ENCODE peak calls at places on chromosome 19, in nine cellular contexts. C is endothelial cell, L is brain microvascular endothelial cell, F is T-helper 2 cell, B is ACHN, E is colonic mucosa, Y is left cardiac atrium, V is GDM1, W is heart right ventricle. Q is an unnamed sample.

GRCh38 chr19:56701895-56702294 is 30.3 kb upstream of the ZNF835 start:
- DNase-seq in E (no peak), C (no peak), L (no peak), Y (no peak), F (no peak), B (no peak), W (no peak), V (no peak), Q (no peak)

GRCh38 chr19:581399-582111 is 8.1 kb upstream of the HCN2 start:
- DNase-seq in E (no peak), C (no peak), W (no peak), V (no peak), B (no peak), L (no peak), F (no peak), Y (no peak), Q (no peak)

GRCh38 chr19:29012457-29012856 is 200.5 kb downstream of the UQCRFS1 start:
- DNase-seq in C (no peak), B (no peak), F (no peak), Y (no peak), W (no peak), L (no peak), E (no peak), V (no peak), Q (no peak)

GRCh38 chr19:7509625-7510024 is 6.3 kb upstream of the ZNF358 start:
- DNase-seq in L (no peak), C (peak), V (no peak), E (no peak), B (no peak), Y (no peak), W (no peak), F (no peak), Q (no peak)

GRCh38 chr19:42274065-42274682 is 5.1 kb downstream of the CIC start:
- DNase-seq in F (no peak), C (no peak), Y (no peak), B (no peak), E (no peak), L (no peak), V (no peak), W (peak), Q (no peak)

GRCh38 chr19:13149628-13150186 is 468 bp downstream of the STX10 start:
- DNase-seq in F (no peak), L (peak), B (peak), Y (peak), E (no peak), C (peak), W (no peak), V (peak), Q (no peak)

GRCh38 chr19:33465834-33466233 is 55.8 kb downstream of the PEPD start:
- DNase-seq in C (no peak), W (no peak), B (no peak), V (no peak), F (no peak), Y (no peak), E (no peak), L (no peak), Q (no peak)

GRCh38 chr19:29467824-29468401 is 57.9 kb upstream of the VSTM2B start:
- DNase-seq in V (no peak), W (no peak), B (peak), Y (no peak), F (no peak), C (no peak), L (no peak), E (no peak), Q (peak)

GRCh38 chr19:11560404-11560988 is 1.5 kb upstream of the ELOF1 start:
- DNase-seq in L (peak), V (peak), C (peak), W (peak), F (peak), Y (no peak), B (peak), E (peak), Q (no peak)

GRCh38 chr19:41892173-41892902 is 9.4 kb downstream of the ARHGEF1 start:
- DNase-seq in E (no peak), B (no peak), F (no peak), Y (no peak), W (no peak), V (no peak), L (no peak), C (no peak), Q (no peak)

GRCh38 chr19:2629491-2630351 is 72.8 kb downstream of the GNG7 start:
- DNase-seq in C (no peak), E (no peak), B (no peak), F (no peak), L (no peak), W (no peak), Y (no peak), V (no peak), Q (no peak)

GRCh38 chr19:33905937-33906577 is 109.4 kb downstream of the KCTD15 start:
- DNase-seq in L (peak), C (peak), Y (peak), F (no peak), B (no peak), E (peak), W (peak), V (no peak), Q (no peak)

GRCh38 chr19:19201697-19202630 is 1.2 kb downstream of the NR2C2AP start:
- DNase-seq in C (no peak), Y (no peak), E (no peak), L (no peak), F (no peak), B (no peak), W (no peak), V (no peak), Q (no peak)

GRCh38 chr19:16185925-16186234 is 670 bp downstream of the FAM32A start:
- DNase-seq in F (no peak), L (peak), C (no peak), V (no peak), W (no peak), B (peak), E (no peak), Y (no peak), Q (no peak)

GRCh38 chr19:45376045-45376724 is 5.8 kb upstream of the ERCC2 start:
- DNase-seq in B (peak), L (peak), C (no peak), E (no peak), Y (peak), W (peak), F (no peak), V (no peak), Q (peak)

GRCh38 chr19:38693380-38694223 is 46.2 kb downstream of the ACTN4 start:
- DNase-seq in V (peak), W (peak), E (no peak), Y (no peak), B (peak), L (peak), C (no peak), F (no peak), Q (peak)

GRCh38 chr19:439167-439900 is 21.5 kb downstream of the SHC2 start:
- DNase-seq in V (no peak), L (no peak), Y (peak), W (no peak), F (no peak), B (no peak), C (no peak), E (no peak), Q (no peak)

GRCh38 chr19:14979498-14980255 is at the start of gene SLC1A6:
- DNase-seq in W (no peak), Y (no peak), L (no peak), B (no peak), V (no peak), F (no peak), C (peak), E (no peak), Q (no peak)

GRCh38 chr19:10854350-10855089 is 6.3 kb downstream of the C19orf38 start:
- DNase-seq in L (no peak), W (no peak), F (no peak), C (no peak), B (no peak), V (no peak), E (no peak), Y (no peak), Q (no peak)

GRCh38 chr19:16338470-16339360 is 14.1 kb downstream of the KLF2 start:
- DNase-seq in C (no peak), E (no peak), V (no peak), F (peak), W (no peak), L (peak), Y (peak), B (peak), Q (peak)

GRCh38 chr19:10517760-10518443 is 655 bp upstream of the S1PR5 start:
- DNase-seq in C (no peak), E (no peak), V (no peak), W (peak), B (peak), L (peak), Y (no peak), F (no peak), Q (no peak)

GRCh38 chr19:8423821-8424223 is 10.7 kb downstream of the MARCHF2 start:
- DNase-seq in C (peak), E (peak), W (peak), B (peak), L (peak), Y (peak), V (peak), F (no peak), Q (peak)

GRCh38 chr19:42658148-42658547 is 63.4 kb upstream of the CEACAM8 start:
- DNase-seq in F (no peak), V (peak), B (no peak), L (no peak), E (no peak), C (no peak), W (no peak), Y (no peak), Q (no peak)

GRCh38 chr19:32233091-32233490 is 112.3 kb upstream of the ZNF507 start:
- DNase-seq in L (no peak), C (no peak), Y (no peak), W (no peak), B (no peak), E (no peak), F (no peak), V (no peak), Q (no peak)

GRCh38 chr19:58229255-58229639 is 533 bp downstream of the ZNF544 start:
- DNase-seq in W (peak), B (no peak), Y (no peak), E (no peak), V (no peak), C (peak), F (no peak), L (peak), Q (no peak)

GRCh38 chr19:1923319-1923718 is 17.7 kb upstream of the CSNK1G2 start:
- DNase-seq in C (no peak), V (no peak), F (peak), W (no peak), E (no peak), B (no peak), L (no peak), Y (no peak), Q (no peak)

GRCh38 chr19:42396248-42396541 is 6.1 kb upstream of the CNFN start:
- DNase-seq in W (no peak), B (no peak), F (no peak), Y (no peak), V (peak), C (peak), L (no peak), E (no peak), Q (no peak)

GRCh38 chr19:10858204-10858828 is 10.1 kb downstream of the C19orf38 start:
- DNase-seq in B (no peak), L (no peak), W (no peak), V (no peak), C (peak), E (no peak), Y (no peak), F (no peak), Q (no peak)

GRCh38 chr19:1807695-1808394 is 4.2 kb downstream of the ATP8B3 start:
- DNase-seq in C (no peak), Y (no peak), F (no peak), L (no peak), E (no peak), B (no peak), V (no peak), W (no peak), Q (no peak)

GRCh38 chr19:2027361-2027760 is 11.8 kb upstream of the BTBD2 start:
- DNase-seq in E (no peak), F (no peak), C (no peak), Y (no peak), L (peak), V (no peak), W (no peak), B (no peak), Q (no peak)

GRCh38 chr19:42113641-42114348 is 18.5 kb downstream of the POU2F2 start:
- DNase-seq in E (no peak), Y (no peak), L (peak), W (no peak), V (no peak), F (no peak), C (peak), B (peak), Q (peak)

GRCh38 chr19:2627855-2628254 is 74.6 kb downstream of the GNG7 start:
- DNase-seq in F (no peak), C (no peak), W (no peak), E (no peak), V (no peak), L (peak), Y (no peak), B (no peak), Q (no peak)